ENCODE peak calls at places on chromosomes 13 and 19, in four cellular contexts. F is GM12878, G is H1, R is HepG2. O is an unnamed sample.

GRCh38 chr13:82248713-82249112 is 1633.6 kb downstream of the SLITRK1 start:
- DNase-seq in R (no peak), F (no peak), G (no peak), O (no peak)

GRCh38 chr19:53874384-53874995 is 6.8 kb downstream of the MYADM start:
- DNase-seq in R (no peak), F (no peak), G (no peak), O (no peak)

GRCh38 chr13:81540777-81541176 is 1199.9 kb upstream of the SPRY2 start:
- DNase-seq in R (peak; percentile 1), F (no peak), G (no peak), O (no peak)

GRCh38 chr13:98275711-98276171 is 98.7 kb upstream of the RNF113B start:
- DNase-seq in G (no peak), R (no peak), F (no peak), O (no peak)

GRCh38 chr19:46299004-46299509 is 2.2 kb downstream of the HIF3A start:
- DNase-seq in G (no peak), R (peak; percentile 54), F (no peak), O (no peak)

GRCh38 chr19:3389876-3390361 is 23.5 kb downstream of the NFIC start:
- DNase-seq in R (no peak), F (no peak), G (peak; percentile 65), O (no peak)

GRCh38 chr19:13234518-13234917 is 84.3 kb downstream of the IER2 start:
- DNase-seq in G (peak; percentile 85), F (no peak), R (peak; percentile 42), O (peak; percentile 47)

GRCh38 chr13:98457053-98457452 is 119.9 kb downstream of the STK24 start:
- DNase-seq in R (no peak), G (no peak), F (no peak), O (no peak)

GRCh38 chr19:4707956-4708650 is 15.5 kb downstream of the DPP9 start:
- DNase-seq in R (no peak), F (no peak), G (no peak), O (no peak)

GRCh38 chr19:19750131-19750841 is 17.4 kb upstream of the ZNF14 start:
- DNase-seq in G (no peak), R (no peak), F (no peak), O (no peak)
- TF ChIP-seq YY1 in G (no peak), R (no peak), F (no peak), O (no peak)

DNA sequence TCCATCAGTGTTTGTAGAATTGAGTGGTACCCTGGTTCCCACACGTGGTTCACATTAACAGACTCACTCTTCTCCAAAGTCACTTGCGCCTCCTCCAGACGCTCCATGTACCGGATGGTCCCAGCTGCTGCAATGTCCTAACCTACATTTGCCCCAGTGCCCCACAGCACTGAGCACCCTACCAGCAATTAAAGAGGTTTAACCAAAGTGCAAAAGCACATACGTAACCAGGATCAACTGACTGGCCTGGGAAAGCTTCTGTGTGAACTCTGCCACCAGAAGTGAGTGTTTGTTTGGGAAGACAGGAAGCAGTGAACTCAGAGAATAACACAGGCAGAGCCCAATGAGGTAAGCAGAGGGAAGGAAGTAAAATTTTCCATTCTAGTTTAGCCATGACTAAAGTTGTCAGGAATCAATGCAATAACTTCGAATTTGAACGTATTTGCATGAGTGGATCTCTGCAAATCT is 7.3 kb upstream of the MEDAG start:
- DNase-seq in G (no peak), R (peak; percentile 72), F (no peak), O (no peak)
- TF ChIP-seq SUZ12 in G (no peak), R (no peak), F (no peak), O (no peak)

DNA sequence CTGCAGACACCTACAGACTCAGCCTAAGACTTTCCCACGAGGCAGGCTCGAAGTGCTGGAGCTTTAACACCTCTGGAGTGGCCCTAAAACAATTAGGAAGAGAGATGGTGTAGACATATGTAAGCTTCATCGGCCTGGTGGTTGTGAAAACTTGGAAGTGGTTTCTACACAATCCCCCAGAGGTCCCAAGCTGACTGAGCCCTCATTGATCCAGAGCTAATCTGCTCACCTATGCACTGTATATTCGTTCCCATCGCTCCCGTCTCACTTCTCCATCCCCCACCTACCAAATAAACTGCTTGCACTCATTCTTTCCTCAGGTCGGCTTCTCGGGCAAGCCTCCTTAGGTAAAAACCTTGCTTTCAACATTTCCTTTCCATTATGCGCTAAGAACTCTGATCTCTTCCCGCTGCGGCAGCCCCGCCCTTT is 767 bp upstream of the ZNF793 start:
- DNase-seq in G (no peak), F (no peak), R (no peak), O (no peak)
- TF ChIP-seq YY1 in G (no peak), F (no peak), R (no peak), O (no peak)

DNA sequence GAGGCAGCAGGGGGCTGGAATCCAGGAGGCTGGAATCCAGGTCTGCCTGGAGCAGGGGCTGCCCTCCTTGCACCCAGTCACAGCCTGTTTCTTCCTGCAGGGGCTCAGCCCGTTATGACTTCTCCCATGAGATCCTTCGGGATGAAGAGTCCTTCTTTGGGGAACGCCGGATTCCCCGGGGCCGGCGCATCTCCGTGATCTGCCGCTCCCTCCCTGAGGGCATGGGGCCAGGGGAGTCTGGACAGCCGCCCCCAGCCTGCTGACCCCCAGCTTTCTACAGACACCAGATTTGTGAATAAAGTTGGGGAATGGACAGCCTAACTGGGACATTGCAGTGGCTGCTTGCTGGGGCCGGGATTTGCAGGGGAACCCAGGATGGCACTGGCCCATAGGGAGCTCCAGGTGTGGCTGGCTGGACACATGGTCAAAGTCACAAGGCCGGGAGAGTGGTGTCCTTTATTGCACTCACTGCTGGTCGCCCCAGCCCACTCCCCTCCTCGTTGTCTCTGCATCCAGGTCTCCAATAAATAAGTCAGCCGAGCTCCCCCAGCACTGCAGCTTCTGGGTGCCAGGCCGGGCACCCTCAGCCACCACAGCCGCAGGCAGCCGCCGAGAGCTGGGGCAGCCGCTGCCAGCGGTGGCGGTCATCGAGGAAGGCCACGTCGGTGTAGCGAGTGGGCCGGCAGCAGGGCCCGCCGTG is 872 bp downstream of the PSPN start:
- DNase-seq in R (no peak), G (no peak), F (no peak), O (no peak)
- TF ChIP-seq SUZ12 in R (no peak), G (no peak), F (no peak), O (no peak)

GRCh38 chr13:20501139-20501538 is 24.5 kb downstream of the CRYL1 start:
- DNase-seq in F (no peak), R (no peak), G (no peak), O (no peak)

GRCh38 chr13:20498659-20499058 is 27.0 kb downstream of the CRYL1 start:
- DNase-seq in R (no peak), F (no peak), G (no peak), O (no peak)

GRCh38 chr13:20498129-20498528 is 27.5 kb downstream of the CRYL1 start:
- DNase-seq in R (no peak), G (no peak), F (no peak), O (no peak)

GRCh38 chr13:20501548-20501947 is 24.1 kb downstream of the CRYL1 start:
- DNase-seq in F (no peak), R (no peak), G (no peak), O (no peak)

DNA sequence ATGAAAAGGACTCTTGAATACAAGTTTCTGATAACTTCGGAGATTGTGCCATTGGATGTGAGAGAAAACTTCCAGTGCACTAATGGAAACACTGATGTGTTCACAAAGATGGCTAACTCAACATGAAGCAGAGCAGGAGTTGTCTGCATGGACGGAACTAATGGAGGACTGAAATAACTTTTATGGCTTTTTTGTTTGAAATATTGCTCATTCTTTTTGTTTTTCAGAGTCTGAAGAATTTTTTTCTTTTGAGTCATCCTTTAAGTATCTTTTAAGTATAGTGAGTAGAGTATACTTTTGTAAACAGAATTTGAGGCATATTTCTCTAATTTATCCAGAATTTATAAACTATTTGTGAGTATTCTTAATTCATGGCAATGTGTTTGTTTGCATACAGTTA is 25.7 kb downstream of the CRYL1 start:
- DNase-seq in G (no peak), R (no peak), F (no peak), O (no peak)
- TF ChIP-seq YY1 in G (no peak), R (no peak), F (no peak), O (no peak)

GRCh38 chr13:94968040-94968756 is 255.9 kb upstream of the SOX21 start:
- DNase-seq in R (no peak), F (no peak), G (peak; percentile 83), O (no peak)

GRCh38 chr13:94966380-94966779 is 254.0 kb upstream of the SOX21 start:
- DNase-seq in F (no peak), G (no peak), R (no peak), O (no peak)

GRCh38 chr13:94972262-94972661 is 259.9 kb upstream of the SOX21 start:
- DNase-seq in G (no peak), F (no peak), R (no peak), O (no peak)

GRCh38 chr13:94968757-94969086 is 256.4 kb upstream of the SOX21 start:
- DNase-seq in R (no peak), G (no peak), F (no peak), O (no peak)

DNA sequence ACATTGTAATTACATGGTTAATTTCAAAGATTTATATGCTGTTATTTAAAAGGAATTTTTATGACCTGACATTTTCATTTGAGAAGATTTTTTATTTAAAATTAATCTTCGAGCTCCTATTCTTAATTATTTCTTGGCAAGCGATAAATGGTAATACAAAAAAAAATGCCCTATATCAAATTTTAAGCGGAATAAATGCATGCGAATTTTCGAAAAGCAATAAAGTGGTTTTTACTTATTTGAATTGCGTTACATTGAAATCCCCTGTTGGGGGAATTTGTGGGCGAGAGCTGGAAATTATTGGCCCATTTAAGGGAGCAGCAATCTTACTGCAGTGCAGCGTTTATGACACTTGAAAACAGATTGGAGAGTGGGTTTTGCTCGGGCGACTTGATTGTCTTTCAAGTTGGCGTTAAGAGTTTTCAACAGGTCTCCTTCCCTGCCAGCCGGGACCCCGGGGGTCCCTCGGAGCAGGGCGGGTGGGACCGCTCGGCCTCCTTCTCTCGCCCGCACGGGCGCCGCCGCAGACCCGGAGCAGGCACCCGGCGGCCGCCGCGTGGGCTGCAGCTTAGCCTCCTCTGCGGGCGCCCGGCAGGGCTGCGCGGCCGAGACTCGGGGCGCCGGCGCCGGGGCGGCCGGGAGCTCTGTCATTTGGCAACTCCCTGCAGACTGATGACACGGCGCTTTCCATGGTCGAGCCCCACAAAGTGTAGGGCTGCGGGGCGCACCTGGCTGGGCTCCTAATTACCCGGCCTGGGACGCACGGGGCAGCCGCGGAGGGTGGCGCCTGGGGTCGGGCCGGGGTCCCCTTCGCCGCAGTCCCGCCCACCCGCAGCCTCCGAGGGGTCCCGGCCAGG is 255.1 kb upstream of the SOX21 start:
- DNase-seq in F (no peak), G (peak; percentile 81), R (no peak), O (no peak)
- TF ChIP-seq SUZ12 in F (no peak), G (no peak), R (no peak), O (no peak)

DNA sequence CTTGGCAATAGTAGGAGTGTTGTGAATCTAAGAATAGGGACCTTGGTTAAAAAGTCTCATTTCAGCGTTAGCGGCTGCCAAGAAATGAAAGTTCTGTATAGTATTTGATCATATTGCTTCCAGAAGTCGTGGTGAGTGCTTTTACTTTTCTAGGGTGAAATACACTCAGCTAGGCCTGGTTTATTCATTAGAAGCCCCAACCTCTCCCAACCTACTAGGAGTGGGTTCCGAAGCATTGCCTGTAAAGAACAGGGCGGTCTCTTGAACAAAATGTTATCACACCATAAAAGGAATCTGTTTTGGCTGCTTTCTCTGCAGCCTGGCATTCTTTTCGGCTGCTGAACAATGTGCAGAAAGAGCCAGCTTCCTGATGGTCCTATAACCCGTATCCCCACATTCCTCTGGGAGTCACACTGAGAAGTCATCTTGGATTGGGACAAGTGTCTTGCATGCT is 102.8 kb downstream of the LRCH1 start:
- DNase-seq in R (no peak), G (no peak), F (no peak), O (no peak)
- TF ChIP-seq YY1 in R (no peak), G (no peak), F (no peak), O (no peak)

O was measured in NT2/D1.